ENCODE peak calls at places on chromosomes 11 and 22, in five cellular contexts. E, I, R, Z and V are unnamed samples.

GRCh38 chr11:46416656-46417055 is 25.1 kb upstream of the CHRM4 start:
- DNase-seq in E (no peak), I (no peak), R (no peak), Z (no peak), V (no peak)

GRCh38 chr11:127109796-127110195 is 109.2 kb upstream of the KIRREL3 start:
- DNase-seq in E (no peak), I (no peak), R (no peak), Z (no peak), V (no peak)

GRCh38 chr22:19043111-19044085 is 78.8 kb downstream of the DGCR2 start:
- DNase-seq in E (no peak), I (no peak), R (no peak), Z (no peak), V (no peak)

GRCh38 chr11:96189351-96189750 is 153.6 kb downstream of the MAML2 start:
- DNase-seq in E (no peak), I (no peak), R (no peak), Z (no peak), V (no peak)

GRCh38 chr11:108927791-108928545 is 263.1 kb downstream of the DDX10 start:
- DNase-seq in E (no peak), I (no peak), R (no peak), Z (no peak), V (peak)

GRCh38 chr11:2987881-2988280 is 4.2 kb downstream of the NAP1L4 start:
- DNase-seq in E (no peak), I (no peak), R (no peak), Z (no peak), V (no peak)

GRCh38 chr11:17076517-17077239 is 789 bp downstream of the RPS13 start:
- DNase-seq in E (no peak), I (no peak), R (no peak), Z (no peak), V (no peak)

GRCh38 chr22:49637255-49637760 is 190.4 kb downstream of the BRD1 start:
- DNase-seq in E (no peak), I (no peak), R (no peak), Z (no peak), V (no peak)

GRCh38 chr11:1480191-1480554 is 6.4 kb downstream of the MOB2 start:
- DNase-seq in E (no peak), I (no peak), R (no peak), Z (no peak), V (no peak)

GRCh38 chr22:32465661-32466060 is 1.4 kb upstream of the BPIFC start:
- DNase-seq in E (no peak), I (no peak), R (no peak), Z (no peak), V (no peak)

GRCh38 chr22:49533886-49534285 is 293.8 kb downstream of the BRD1 start:
- DNase-seq in E (no peak), I (no peak), R (no peak), Z (no peak), V (no peak)

GRCh38 chr11:79482800-79483199 is 42.0 kb upstream of the TENM4 start:
- DNase-seq in E (no peak), I (peak), R (no peak), Z (no peak), V (no peak)